ENCODE peak calls at places on chromosome X, in eight cellular contexts. B, Z, Q, V, F, N, I and Y are unnamed samples.
A peak's percentile ranks its signal among the peaks of the same experiment; 100 is the strongest.

GRCh38 chrX:17692709-17693346 is 44.5 kb upstream of the SCML1 start:
- DNase-seq in B (no peak), N (no peak), I (no peak), F (no peak), Q (no peak), Z (peak; percentile 3), V (no peak), Y (peak; percentile 39)

GRCh38 chrX:45771114-45771513 is 570.4 kb upstream of the DIPK2B start:
- DNase-seq in B (no peak), V (no peak), I (no peak), Q (no peak), Z (peak; percentile 78), N (peak; percentile 83), F (no peak), Y (no peak)

GRCh38 chrX:45009371-45010000 is 136.5 kb downstream of the KDM6A start:
- DNase-seq in N (no peak), Z (peak; percentile 17), Q (no peak), F (no peak), I (no peak), B (no peak), V (no peak), Y (no peak)

GRCh38 chrX:136147966-136148365 is 633 bp downstream of the FHL1 start:
- DNase-seq in Z (no peak), V (no peak), F (no peak), B (peak; percentile 45), Q (no peak), I (no peak), N (no peak), Y (peak; percentile 61)

GRCh38 chrX:48969471-48969870 is 2.2 kb downstream of the KCND1 start:
- DNase-seq in Z (no peak), N (no peak), V (no peak), Q (no peak), I (no peak), F (no peak), B (no peak), Y (no peak)

GRCh38 chrX:113800955-113801354 is 782.9 kb upstream of the HTR2C start:
- DNase-seq in Z (no peak), B (no peak), Q (no peak), F (no peak), V (no peak), N (no peak), I (no peak), Y (no peak)

GRCh38 chrX:124239911-124240310 is 92.5 kb upstream of the TEX13D start:
- DNase-seq in Q (no peak), V (no peak), B (no peak), F (no peak), I (no peak), Z (no peak), N (no peak), Y (no peak)

GRCh38 chrX:120428309-120428708 is 40.8 kb downstream of the LAMP2 start:
- DNase-seq in I (no peak), Z (peak; percentile 6), Q (no peak), B (no peak), F (no peak), V (no peak), N (peak; percentile 61), Y (no peak)

GRCh38 chrX:136228808-136229207 is 22.4 kb downstream of the MAP7D3 start:
- DNase-seq in B (no peak), Q (no peak), F (no peak), V (no peak), I (no peak), Z (no peak), N (no peak), Y (no peak)

GRCh38 chrX:132651411-132652086 is 162.7 kb upstream of the MBNL3 start:
- DNase-seq in I (no peak), Q (no peak), Z (no peak), N (peak; percentile 21), B (no peak), F (no peak), V (no peak), Y (no peak)